ENCODE peak calls at places on chromosomes 4 and X, in five cellular contexts. A is SJSA1; M is esophagus squamous epithelium; D is adipocyte; Z is CD8-positive, alpha-beta memory T cell. L is an unnamed sample.

GRCh38 chr4:94271248-94271647 is 63.6 kb downstream of the SMARCAD1 start:
- DNase-seq in M (no peak), Z (no peak), D (no peak), A (no peak), L (no peak)

GRCh38 chr4:145217339-145217738 is 37.0 kb upstream of the OTUD4 start:
- DNase-seq in M (no peak), A (no peak), D (no peak), Z (no peak), L (no peak)

GRCh38 chrX:153640736-153641574 is 6.0 kb upstream of the DUSP9 start:
- DNase-seq in Z (no peak), A (no peak), M (no peak), D (no peak), L (no peak)

GRCh38 chr4:2817136-2817535 is 24.3 kb downstream of the SH3BP2 start:
- DNase-seq in D (no peak), M (no peak), A (no peak), Z (no peak), L (no peak)

GRCh38 chr4:176210579-176211296 is 15.4 kb upstream of the SPATA4 start:
- DNase-seq in D (no peak), M (no peak), Z (no peak), A (no peak), L (no peak)

GRCh38 chrX:154490021-154490413 is 412 bp downstream of the SLC10A3 start:
- DNase-seq in D (peak), M (no peak), Z (peak), A (peak), L (peak)

GRCh38 chr4:6953751-6954380 is 44.2 kb downstream of the TBC1D14 start:
- DNase-seq in A (peak), D (peak), Z (no peak), M (no peak), L (peak)

GRCh38 chr4:84530871-84531270 is 31.8 kb upstream of the NKX6-1 start:
- DNase-seq in M (no peak), Z (no peak), A (no peak), D (peak), L (peak)

GRCh38 chr4:15651682-15652081 is 3.5 kb downstream of the FBXL5 start:
- DNase-seq in D (peak), Z (no peak), A (no peak), M (no peak), L (no peak)

GRCh38 chr4:158172558-158173258 is at the start of gene GASK1B:
- DNase-seq in M (no peak), A (no peak), Z (no peak), D (peak), L (peak)

GRCh38 chrX:153970398-153971123 is 1.1 kb downstream of the HCFC1 start:
- DNase-seq in M (no peak), D (peak), A (peak), Z (no peak), L (peak)

GRCh38 chr4:19879330-19879729 is 372.4 kb upstream of the SLIT2 start:
- DNase-seq in D (peak), A (no peak), M (no peak), Z (no peak), L (no peak)

GRCh38 chrX:81489987-81490386 is 288.1 kb downstream of the SH3BGRL start:
- DNase-seq in M (no peak), D (peak), Z (no peak), A (no peak), L (peak)

GRCh38 chr4:37486134-37486533 is 200.0 kb downstream of the RELL1 start:
- DNase-seq in D (no peak), Z (no peak), M (no peak), A (no peak), L (no peak)

GRCh38 chr4:157459789-157460188 is 239.3 kb downstream of the GRIA2 start:
- DNase-seq in Z (no peak), M (no peak), D (no peak), A (no peak), L (peak)

GRCh38 chrX:68175569-68175968 is 257.7 kb downstream of the OPHN1 start:
- DNase-seq in Z (no peak), M (no peak), A (no peak), D (peak), L (peak)

GRCh38 chr4:10687526-10687925 is 3.0 kb upstream of the CLNK start:
- DNase-seq in Z (no peak), A (no peak), M (no peak), D (no peak), L (no peak)

GRCh38 chr4:138869631-138870030 is 145.9 kb upstream of the NOCT start:
- DNase-seq in M (no peak), A (no peak), Z (no peak), D (no peak), L (no peak)

GRCh38 chr4:153773236-153773690 is 13.4 kb upstream of the RNF175 start:
- DNase-seq in A (no peak), M (no peak), Z (no peak), D (peak), L (no peak)

GRCh38 chr4:76435689-76436176 is 704 bp downstream of the SHROOM3 start:
- DNase-seq in A (no peak), Z (no peak), D (peak), M (no peak), L (no peak)

GRCh38 chrX:40622741-40623536 is at the start of gene MPC1L:
- DNase-seq in D (no peak), Z (no peak), A (no peak), M (no peak), L (no peak)

GRCh38 chrX:150258463-150259430 is 104.4 kb upstream of the MAMLD1 start:
- DNase-seq in M (no peak), A (no peak), Z (no peak), D (peak), L (no peak)

GRCh38 chrX:17527932-17528331 is 152.9 kb downstream of the NHS start:
- DNase-seq in Z (no peak), A (no peak), D (no peak), M (no peak), L (no peak)
- H3K4me3 ChIP-seq in Z (no peak), A (no peak), D (no peak), M (no peak), L (no peak)

GRCh38 chrX:97267916-97268680 is 384.4 kb downstream of the RPA4 start:
- DNase-seq in A (no peak), M (no peak), Z (no peak), D (peak), L (no peak)
- H3K4me3 ChIP-seq in A (no peak), M (no peak), Z (no peak), D (no peak), L (no peak)

GRCh38 chrX:110318664-110318968 is 731 bp upstream of the AMMECR1 start:
- DNase-seq in D (no peak), Z (no peak), M (no peak), A (no peak), L (peak)
- H3K4me3 ChIP-seq in D (peak), Z (peak), M (peak), A (peak), L (peak)

GRCh38 chrX:130176354-130176776 is 4.6 kb downstream of the RAB33A start:
- DNase-seq in D (no peak), A (no peak), Z (no peak), M (no peak), L (peak)
- H3K4me3 ChIP-seq in D (no peak), A (no peak), Z (no peak), M (no peak), L (no peak)

DNA sequence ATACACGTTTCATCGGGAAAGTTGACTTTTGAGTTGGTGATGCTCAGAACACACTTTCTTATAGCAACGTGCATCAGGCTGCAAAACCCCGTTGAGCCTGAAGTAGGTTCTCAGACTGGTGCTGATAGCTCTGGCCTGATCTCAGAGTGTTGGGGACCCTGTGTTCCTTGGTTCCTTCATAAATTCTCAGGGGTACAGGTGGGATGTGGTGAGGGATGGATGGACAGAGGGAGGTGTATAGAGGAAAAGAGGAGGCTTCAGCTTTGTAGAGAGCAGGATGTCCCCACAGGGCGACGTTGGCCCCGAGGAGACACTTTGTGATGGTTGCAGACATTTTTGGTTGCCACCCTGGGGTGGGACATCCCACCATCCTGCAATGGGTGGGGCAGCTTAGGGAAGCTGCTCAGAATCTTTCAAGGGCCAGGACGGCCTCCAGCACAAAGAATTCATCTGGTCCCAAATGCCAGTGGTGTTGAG is 2.5 kb downstream of the CD99 start:
- DNase-seq in M (no peak), D (no peak), Z (no peak), A (no peak), L (no peak)
- H3K4me3 ChIP-seq in M (peak), D (peak), Z (peak), A (no peak), L (no peak)

L was measured in epithelial cell of esophagus.